ENCODE peak calls at places on chromosomes 11 and 22, in nine cellular contexts. One of them, this sample, is unnamed.
A peak's percentile ranks its signal among the peaks of the same experiment; 100 is the strongest.

GRCh38 chr11:65468874-65469333 is 29.9 kb upstream of the MALAT1 start:
- DNase-seq in CD4-positive, alpha-beta memory T cell: peak; percentile 65
- DNase-seq in cardiac muscle cell: peak; percentile 53
- DNase-seq in left cardiac atrium: no peak
- DNase-seq in activated T-cell treated with anti-CD3 and anti-CD28 coated beads, Interleukin-2, amount 50 U/mL, for 72 hours: peak; percentile 81
- DNase-seq in suprapubic skin: peak; percentile 82
- DNase-seq in effector CD4-positive, alpha-beta T cell: peak; percentile 45
- DNase-seq in stimulated activated CD8-positive, alpha-beta memory T cell treated with anti-CD3 and anti-CD28 coated beads, Interleukin-2, amount 100 ng/mL, for 48 hours: peak; percentile 41
- DNase-seq in COR-L47: peak; percentile 84
- DNase-seq in this sample: no peak

GRCh38 chr11:124551987-124552386 is 8.5 kb upstream of the OR8B12 start:
- DNase-seq in CD4-positive, alpha-beta memory T cell: no peak
- DNase-seq in cardiac muscle cell: no peak
- DNase-seq in left cardiac atrium: no peak
- DNase-seq in activated T-cell treated with anti-CD3 and anti-CD28 coated beads, Interleukin-2, amount 50 U/mL, for 72 hours: no peak
- DNase-seq in suprapubic skin: no peak
- DNase-seq in effector CD4-positive, alpha-beta T cell: no peak
- DNase-seq in stimulated activated CD8-positive, alpha-beta memory T cell treated with anti-CD3 and anti-CD28 coated beads, Interleukin-2, amount 100 ng/mL, for 48 hours: no peak
- DNase-seq in COR-L47: no peak
- DNase-seq in this sample: no peak

GRCh38 chr11:130625907-130626306 is 177.5 kb downstream of the ADAMTS15 start:
- DNase-seq in CD4-positive, alpha-beta memory T cell: no peak
- DNase-seq in cardiac muscle cell: no peak
- DNase-seq in left cardiac atrium: no peak
- DNase-seq in activated T-cell treated with anti-CD3 and anti-CD28 coated beads, Interleukin-2, amount 50 U/mL, for 72 hours: no peak
- DNase-seq in suprapubic skin: no peak
- DNase-seq in effector CD4-positive, alpha-beta T cell: no peak
- DNase-seq in stimulated activated CD8-positive, alpha-beta memory T cell treated with anti-CD3 and anti-CD28 coated beads, Interleukin-2, amount 100 ng/mL, for 48 hours: no peak
- DNase-seq in COR-L47: no peak
- DNase-seq in this sample: no peak

GRCh38 chr11:62676698-62677097 is 2.2 kb downstream of the UBXN1 start:
- DNase-seq in CD4-positive, alpha-beta memory T cell: no peak
- DNase-seq in cardiac muscle cell: no peak
- DNase-seq in left cardiac atrium: no peak
- DNase-seq in activated T-cell treated with anti-CD3 and anti-CD28 coated beads, Interleukin-2, amount 50 U/mL, for 72 hours: no peak
- DNase-seq in suprapubic skin: no peak
- DNase-seq in effector CD4-positive, alpha-beta T cell: no peak
- DNase-seq in stimulated activated CD8-positive, alpha-beta memory T cell treated with anti-CD3 and anti-CD28 coated beads, Interleukin-2, amount 100 ng/mL, for 48 hours: no peak
- DNase-seq in COR-L47: no peak
- DNase-seq in this sample: no peak

GRCh38 chr22:35727436-35727835 is 9.8 kb downstream of the APOL5 start:
- DNase-seq in CD4-positive, alpha-beta memory T cell: no peak
- DNase-seq in cardiac muscle cell: peak; percentile 74
- DNase-seq in left cardiac atrium: peak; percentile 52
- DNase-seq in activated T-cell treated with anti-CD3 and anti-CD28 coated beads, Interleukin-2, amount 50 U/mL, for 72 hours: no peak
- DNase-seq in suprapubic skin: no peak
- DNase-seq in effector CD4-positive, alpha-beta T cell: no peak
- DNase-seq in stimulated activated CD8-positive, alpha-beta memory T cell treated with anti-CD3 and anti-CD28 coated beads, Interleukin-2, amount 100 ng/mL, for 48 hours: no peak
- DNase-seq in COR-L47: no peak
- DNase-seq in this sample: no peak

GRCh38 chr22:50209893-50210292 is 9.1 kb downstream of the SELENOO start:
- DNase-seq in CD4-positive, alpha-beta memory T cell: peak; percentile 71
- DNase-seq in cardiac muscle cell: peak; percentile 76
- DNase-seq in left cardiac atrium: peak; percentile 73
- DNase-seq in activated T-cell treated with anti-CD3 and anti-CD28 coated beads, Interleukin-2, amount 50 U/mL, for 72 hours: peak; percentile 71
- DNase-seq in suprapubic skin: no peak
- DNase-seq in effector CD4-positive, alpha-beta T cell: peak; percentile 71
- DNase-seq in stimulated activated CD8-positive, alpha-beta memory T cell treated with anti-CD3 and anti-CD28 coated beads, Interleukin-2, amount 100 ng/mL, for 48 hours: no peak
- DNase-seq in COR-L47: no peak
- DNase-seq in this sample: no peak

GRCh38 chr11:9760180-9760550 is 96.3 kb downstream of the SWAP70 start:
- DNase-seq in CD4-positive, alpha-beta memory T cell: no peak
- DNase-seq in cardiac muscle cell: peak; percentile 97
- DNase-seq in left cardiac atrium: peak; percentile 93
- DNase-seq in activated T-cell treated with anti-CD3 and anti-CD28 coated beads, Interleukin-2, amount 50 U/mL, for 72 hours: no peak
- DNase-seq in suprapubic skin: peak; percentile 93
- DNase-seq in effector CD4-positive, alpha-beta T cell: no peak
- DNase-seq in stimulated activated CD8-positive, alpha-beta memory T cell treated with anti-CD3 and anti-CD28 coated beads, Interleukin-2, amount 100 ng/mL, for 48 hours: no peak
- DNase-seq in COR-L47: no peak
- DNase-seq in this sample: peak; percentile 36

GRCh38 chr11:47186076-47186936 is at the start of gene PACSIN3:
- DNase-seq in CD4-positive, alpha-beta memory T cell: peak; percentile 36
- DNase-seq in cardiac muscle cell: peak; percentile 59
- DNase-seq in left cardiac atrium: peak; percentile 62
- DNase-seq in activated T-cell treated with anti-CD3 and anti-CD28 coated beads, Interleukin-2, amount 50 U/mL, for 72 hours: peak; percentile 61
- DNase-seq in suprapubic skin: no peak
- DNase-seq in effector CD4-positive, alpha-beta T cell: peak; percentile 19
- DNase-seq in stimulated activated CD8-positive, alpha-beta memory T cell treated with anti-CD3 and anti-CD28 coated beads, Interleukin-2, amount 100 ng/mL, for 48 hours: no peak
- DNase-seq in COR-L47: no peak
- DNase-seq in this sample: no peak

GRCh38 chr22:49251371-49251770 is 576.3 kb downstream of the BRD1 start:
- DNase-seq in CD4-positive, alpha-beta memory T cell: no peak
- DNase-seq in cardiac muscle cell: no peak
- DNase-seq in left cardiac atrium: no peak
- DNase-seq in activated T-cell treated with anti-CD3 and anti-CD28 coated beads, Interleukin-2, amount 50 U/mL, for 72 hours: no peak
- DNase-seq in suprapubic skin: peak; percentile 29
- DNase-seq in effector CD4-positive, alpha-beta T cell: no peak
- DNase-seq in stimulated activated CD8-positive, alpha-beta memory T cell treated with anti-CD3 and anti-CD28 coated beads, Interleukin-2, amount 100 ng/mL, for 48 hours: no peak
- DNase-seq in COR-L47: no peak
- DNase-seq in this sample: no peak

GRCh38 chr11:101862410-101863233 is 52.2 kb upstream of the CEP126 start:
- DNase-seq in CD4-positive, alpha-beta memory T cell: no peak
- DNase-seq in cardiac muscle cell: peak; percentile 83
- DNase-seq in left cardiac atrium: no peak
- DNase-seq in activated T-cell treated with anti-CD3 and anti-CD28 coated beads, Interleukin-2, amount 50 U/mL, for 72 hours: no peak
- DNase-seq in suprapubic skin: no peak
- DNase-seq in effector CD4-positive, alpha-beta T cell: no peak
- DNase-seq in stimulated activated CD8-positive, alpha-beta memory T cell treated with anti-CD3 and anti-CD28 coated beads, Interleukin-2, amount 100 ng/mL, for 48 hours: no peak
- DNase-seq in COR-L47: peak; percentile 39
- DNase-seq in this sample: no peak

GRCh38 chr11:11105361-11105760 is 247.5 kb upstream of the ZBED5 start:
- DNase-seq in CD4-positive, alpha-beta memory T cell: no peak
- DNase-seq in cardiac muscle cell: no peak
- DNase-seq in left cardiac atrium: no peak
- DNase-seq in activated T-cell treated with anti-CD3 and anti-CD28 coated beads, Interleukin-2, amount 50 U/mL, for 72 hours: no peak
- DNase-seq in suprapubic skin: no peak
- DNase-seq in effector CD4-positive, alpha-beta T cell: no peak
- DNase-seq in stimulated activated CD8-positive, alpha-beta memory T cell treated with anti-CD3 and anti-CD28 coated beads, Interleukin-2, amount 100 ng/mL, for 48 hours: no peak
- DNase-seq in COR-L47: no peak
- DNase-seq in this sample: no peak

GRCh38 chr22:43867839-43868652 is 5.7 kb upstream of the SULT4A1 start:
- DNase-seq in CD4-positive, alpha-beta memory T cell: no peak
- DNase-seq in cardiac muscle cell: peak; percentile 67
- DNase-seq in left cardiac atrium: peak; percentile 61
- DNase-seq in activated T-cell treated with anti-CD3 and anti-CD28 coated beads, Interleukin-2, amount 50 U/mL, for 72 hours: peak; percentile 6
- DNase-seq in suprapubic skin: peak; percentile 58
- DNase-seq in effector CD4-positive, alpha-beta T cell: no peak
- DNase-seq in stimulated activated CD8-positive, alpha-beta memory T cell treated with anti-CD3 and anti-CD28 coated beads, Interleukin-2, amount 100 ng/mL, for 48 hours: no peak
- DNase-seq in COR-L47: no peak
- DNase-seq in this sample: no peak

GRCh38 chr11:134981824-134982223 is 569.8 kb upstream of the B3GAT1 start:
- DNase-seq in CD4-positive, alpha-beta memory T cell: no peak
- DNase-seq in cardiac muscle cell: no peak
- DNase-seq in left cardiac atrium: no peak
- DNase-seq in activated T-cell treated with anti-CD3 and anti-CD28 coated beads, Interleukin-2, amount 50 U/mL, for 72 hours: no peak
- DNase-seq in suprapubic skin: no peak
- DNase-seq in effector CD4-positive, alpha-beta T cell: no peak
- DNase-seq in stimulated activated CD8-positive, alpha-beta memory T cell treated with anti-CD3 and anti-CD28 coated beads, Interleukin-2, amount 100 ng/mL, for 48 hours: no peak
- DNase-seq in COR-L47: no peak
- DNase-seq in this sample: no peak

GRCh38 chr11:29282088-29282487 is 734.7 kb downstream of the KCNA4 start:
- DNase-seq in CD4-positive, alpha-beta memory T cell: no peak
- DNase-seq in cardiac muscle cell: peak; percentile 83
- DNase-seq in left cardiac atrium: no peak
- DNase-seq in activated T-cell treated with anti-CD3 and anti-CD28 coated beads, Interleukin-2, amount 50 U/mL, for 72 hours: no peak
- DNase-seq in suprapubic skin: no peak
- DNase-seq in effector CD4-positive, alpha-beta T cell: no peak
- DNase-seq in stimulated activated CD8-positive, alpha-beta memory T cell treated with anti-CD3 and anti-CD28 coated beads, Interleukin-2, amount 100 ng/mL, for 48 hours: no peak
- DNase-seq in COR-L47: no peak
- DNase-seq in this sample: no peak

GRCh38 chr11:61157743-61158142 is 3.5 kb downstream of the VPS37C start:
- DNase-seq in CD4-positive, alpha-beta memory T cell: no peak
- DNase-seq in cardiac muscle cell: no peak
- DNase-seq in left cardiac atrium: no peak
- DNase-seq in activated T-cell treated with anti-CD3 and anti-CD28 coated beads, Interleukin-2, amount 50 U/mL, for 72 hours: no peak
- DNase-seq in suprapubic skin: no peak
- DNase-seq in effector CD4-positive, alpha-beta T cell: no peak
- DNase-seq in stimulated activated CD8-positive, alpha-beta memory T cell treated with anti-CD3 and anti-CD28 coated beads, Interleukin-2, amount 100 ng/mL, for 48 hours: no peak
- DNase-seq in COR-L47: no peak
- DNase-seq in this sample: no peak

GRCh38 chr11:33530824-33531223 is 169.8 kb downstream of the C11orf91 start:
- DNase-seq in CD4-positive, alpha-beta memory T cell: no peak
- DNase-seq in cardiac muscle cell: peak; percentile 57
- DNase-seq in left cardiac atrium: no peak
- DNase-seq in activated T-cell treated with anti-CD3 and anti-CD28 coated beads, Interleukin-2, amount 50 U/mL, for 72 hours: no peak
- DNase-seq in suprapubic skin: no peak
- DNase-seq in effector CD4-positive, alpha-beta T cell: no peak
- DNase-seq in stimulated activated CD8-positive, alpha-beta memory T cell treated with anti-CD3 and anti-CD28 coated beads, Interleukin-2, amount 100 ng/mL, for 48 hours: no peak
- DNase-seq in COR-L47: no peak
- DNase-seq in this sample: no peak

GRCh38 chr11:99568808-99569207 is 548.1 kb downstream of the CNTN5 start:
- DNase-seq in CD4-positive, alpha-beta memory T cell: no peak
- DNase-seq in cardiac muscle cell: no peak
- DNase-seq in left cardiac atrium: no peak
- DNase-seq in activated T-cell treated with anti-CD3 and anti-CD28 coated beads, Interleukin-2, amount 50 U/mL, for 72 hours: no peak
- DNase-seq in suprapubic skin: no peak
- DNase-seq in effector CD4-positive, alpha-beta T cell: no peak
- DNase-seq in stimulated activated CD8-positive, alpha-beta memory T cell treated with anti-CD3 and anti-CD28 coated beads, Interleukin-2, amount 100 ng/mL, for 48 hours: no peak
- DNase-seq in COR-L47: no peak
- DNase-seq in this sample: no peak

GRCh38 chr22:42443240-42444059 is 11.2 kb upstream of the NFAM1 start:
- DNase-seq in CD4-positive, alpha-beta memory T cell: no peak
- DNase-seq in cardiac muscle cell: peak; percentile 46
- DNase-seq in left cardiac atrium: no peak
- DNase-seq in activated T-cell treated with anti-CD3 and anti-CD28 coated beads, Interleukin-2, amount 50 U/mL, for 72 hours: peak; percentile 27
- DNase-seq in suprapubic skin: no peak
- DNase-seq in effector CD4-positive, alpha-beta T cell: no peak
- DNase-seq in stimulated activated CD8-positive, alpha-beta memory T cell treated with anti-CD3 and anti-CD28 coated beads, Interleukin-2, amount 100 ng/mL, for 48 hours: no peak
- DNase-seq in COR-L47: no peak
- DNase-seq in this sample: no peak

GRCh38 chr22:28017558-28017820 is 98.4 kb upstream of the PITPNB start:
- DNase-seq in CD4-positive, alpha-beta memory T cell: no peak
- DNase-seq in cardiac muscle cell: no peak
- DNase-seq in left cardiac atrium: no peak
- DNase-seq in activated T-cell treated with anti-CD3 and anti-CD28 coated beads, Interleukin-2, amount 50 U/mL, for 72 hours: no peak
- DNase-seq in suprapubic skin: no peak
- DNase-seq in effector CD4-positive, alpha-beta T cell: no peak
- DNase-seq in stimulated activated CD8-positive, alpha-beta memory T cell treated with anti-CD3 and anti-CD28 coated beads, Interleukin-2, amount 100 ng/mL, for 48 hours: no peak
- DNase-seq in COR-L47: no peak
- DNase-seq in this sample: no peak

GRCh38 chr11:93216511-93217121 is 18.8 kb upstream of the SLC36A4 start:
- DNase-seq in CD4-positive, alpha-beta memory T cell: no peak
- DNase-seq in cardiac muscle cell: no peak
- DNase-seq in left cardiac atrium: no peak
- DNase-seq in activated T-cell treated with anti-CD3 and anti-CD28 coated beads, Interleukin-2, amount 50 U/mL, for 72 hours: no peak
- DNase-seq in suprapubic skin: no peak
- DNase-seq in effector CD4-positive, alpha-beta T cell: no peak
- DNase-seq in stimulated activated CD8-positive, alpha-beta memory T cell treated with anti-CD3 and anti-CD28 coated beads, Interleukin-2, amount 100 ng/mL, for 48 hours: no peak
- DNase-seq in COR-L47: peak; percentile 91
- DNase-seq in this sample: no peak

GRCh38 chr11:27217948-27218410 is 145.0 kb downstream of the CCDC34 start:
- DNase-seq in CD4-positive, alpha-beta memory T cell: no peak
- DNase-seq in cardiac muscle cell: peak; percentile 72
- DNase-seq in left cardiac atrium: no peak
- DNase-seq in activated T-cell treated with anti-CD3 and anti-CD28 coated beads, Interleukin-2, amount 50 U/mL, for 72 hours: no peak
- DNase-seq in suprapubic skin: no peak
- DNase-seq in effector CD4-positive, alpha-beta T cell: no peak
- DNase-seq in stimulated activated CD8-positive, alpha-beta memory T cell treated with anti-CD3 and anti-CD28 coated beads, Interleukin-2, amount 100 ng/mL, for 48 hours: no peak
- DNase-seq in COR-L47: no peak
- DNase-seq in this sample: no peak

GRCh38 chr11:1293619-1294015 is 15.8 kb downstream of the TOLLIP start:
- DNase-seq in CD4-positive, alpha-beta memory T cell: no peak
- DNase-seq in cardiac muscle cell: no peak
- DNase-seq in left cardiac atrium: peak; percentile 23
- DNase-seq in activated T-cell treated with anti-CD3 and anti-CD28 coated beads, Interleukin-2, amount 50 U/mL, for 72 hours: no peak
- DNase-seq in suprapubic skin: no peak
- DNase-seq in effector CD4-positive, alpha-beta T cell: no peak
- DNase-seq in stimulated activated CD8-positive, alpha-beta memory T cell treated with anti-CD3 and anti-CD28 coated beads, Interleukin-2, amount 100 ng/mL, for 48 hours: no peak
- DNase-seq in COR-L47: no peak
- DNase-seq in this sample: no peak

GRCh38 chr22:43044402-43044801 is 29.5 kb upstream of the PACSIN2 start:
- DNase-seq in CD4-positive, alpha-beta memory T cell: no peak
- DNase-seq in cardiac muscle cell: no peak
- DNase-seq in left cardiac atrium: no peak
- DNase-seq in activated T-cell treated with anti-CD3 and anti-CD28 coated beads, Interleukin-2, amount 50 U/mL, for 72 hours: no peak
- DNase-seq in suprapubic skin: no peak
- DNase-seq in effector CD4-positive, alpha-beta T cell: no peak
- DNase-seq in stimulated activated CD8-positive, alpha-beta memory T cell treated with anti-CD3 and anti-CD28 coated beads, Interleukin-2, amount 100 ng/mL, for 48 hours: no peak
- DNase-seq in COR-L47: no peak
- DNase-seq in this sample: no peak

GRCh38 chr22:20494978-20495860 is at the start of gene KLHL22:
- DNase-seq in CD4-positive, alpha-beta memory T cell: no peak
- DNase-seq in cardiac muscle cell: no peak
- DNase-seq in left cardiac atrium: peak; percentile 48
- DNase-seq in activated T-cell treated with anti-CD3 and anti-CD28 coated beads, Interleukin-2, amount 50 U/mL, for 72 hours: peak; percentile 48
- DNase-seq in suprapubic skin: peak; percentile 70
- DNase-seq in effector CD4-positive, alpha-beta T cell: peak; percentile 11
- DNase-seq in stimulated activated CD8-positive, alpha-beta memory T cell treated with anti-CD3 and anti-CD28 coated beads, Interleukin-2, amount 100 ng/mL, for 48 hours: peak; percentile 36
- DNase-seq in COR-L47: peak; percentile 42
- DNase-seq in this sample: peak; percentile 54

GRCh38 chr11:111417766-111418435 is 38.8 kb upstream of the POU2AF1 start:
- DNase-seq in CD4-positive, alpha-beta memory T cell: no peak
- DNase-seq in cardiac muscle cell: peak; percentile 60
- DNase-seq in left cardiac atrium: no peak
- DNase-seq in activated T-cell treated with anti-CD3 and anti-CD28 coated beads, Interleukin-2, amount 50 U/mL, for 72 hours: no peak
- DNase-seq in suprapubic skin: no peak
- DNase-seq in effector CD4-positive, alpha-beta T cell: no peak
- DNase-seq in stimulated activated CD8-positive, alpha-beta memory T cell treated with anti-CD3 and anti-CD28 coated beads, Interleukin-2, amount 100 ng/mL, for 48 hours: no peak
- DNase-seq in COR-L47: no peak
- DNase-seq in this sample: no peak